ENCODE peak calls at places on chromosome 7, in eight cellular contexts. One of them, this sample, is unnamed.

GRCh38 chr7:48040944-48041664 is 5.8 kb downstream of the C7orf57 start:
- DNase-seq in AG08396: no peak
- DNase-seq in iPS DF 6.9: no peak
- DNase-seq in astrocyte of the spinal cord: no peak
- DNase-seq in IMR-90: no peak
- DNase-seq in stimulated activated CD4-positive, alpha-beta T cell treated with anti-CD3 and anti-CD28 coated beads, Interleukin-12 subunit alpha, Interleukin-12 subunit beta, amount 100 ng/mL, for 4 hours: no peak
- DNase-seq in KBM-7: no peak
- DNase-seq in T follicular helper cell: no peak
- DNase-seq in this sample: peak

GRCh38 chr7:93044147-93044810 is 73.5 kb downstream of the SAMD9 start:
- DNase-seq in AG08396: peak
- DNase-seq in stimulated activated CD4-positive, alpha-beta T cell treated with anti-CD3 and anti-CD28 coated beads, Interleukin-12 subunit alpha, Interleukin-12 subunit beta, amount 100 ng/mL, for 4 hours: no peak
- DNase-seq in T follicular helper cell: no peak
- DNase-seq in KBM-7: no peak
- DNase-seq in astrocyte of the spinal cord: peak
- DNase-seq in iPS DF 6.9: peak
- DNase-seq in IMR-90: peak
- DNase-seq in this sample: peak

GRCh38 chr7:76386691-76387260 is 22.7 kb downstream of the SSC4D start:
- DNase-seq in stimulated activated CD4-positive, alpha-beta T cell treated with anti-CD3 and anti-CD28 coated beads, Interleukin-12 subunit alpha, Interleukin-12 subunit beta, amount 100 ng/mL, for 4 hours: no peak
- DNase-seq in iPS DF 6.9: no peak
- DNase-seq in IMR-90: peak
- DNase-seq in T follicular helper cell: no peak
- DNase-seq in KBM-7: no peak
- DNase-seq in astrocyte of the spinal cord: peak
- DNase-seq in AG08396: peak
- DNase-seq in this sample: peak

GRCh38 chr7:46715579-46715978 is 794.5 kb upstream of the IGFBP3 start:
- DNase-seq in T follicular helper cell: no peak
- DNase-seq in stimulated activated CD4-positive, alpha-beta T cell treated with anti-CD3 and anti-CD28 coated beads, Interleukin-12 subunit alpha, Interleukin-12 subunit beta, amount 100 ng/mL, for 4 hours: no peak
- DNase-seq in IMR-90: no peak
- DNase-seq in iPS DF 6.9: no peak
- DNase-seq in astrocyte of the spinal cord: no peak
- DNase-seq in KBM-7: no peak
- DNase-seq in AG08396: no peak
- DNase-seq in this sample: no peak

GRCh38 chr7:50531401-50531906 is 33.8 kb downstream of the DDC start:
- DNase-seq in KBM-7: no peak
- DNase-seq in iPS DF 6.9: no peak
- DNase-seq in AG08396: no peak
- DNase-seq in IMR-90: peak
- DNase-seq in astrocyte of the spinal cord: peak
- DNase-seq in T follicular helper cell: no peak
- DNase-seq in stimulated activated CD4-positive, alpha-beta T cell treated with anti-CD3 and anti-CD28 coated beads, Interleukin-12 subunit alpha, Interleukin-12 subunit beta, amount 100 ng/mL, for 4 hours: no peak
- DNase-seq in this sample: no peak

GRCh38 chr7:260441-261281 is 29.3 kb upstream of the FOXL3 start:
- DNase-seq in stimulated activated CD4-positive, alpha-beta T cell treated with anti-CD3 and anti-CD28 coated beads, Interleukin-12 subunit alpha, Interleukin-12 subunit beta, amount 100 ng/mL, for 4 hours: no peak
- DNase-seq in T follicular helper cell: no peak
- DNase-seq in iPS DF 6.9: no peak
- DNase-seq in AG08396: no peak
- DNase-seq in KBM-7: no peak
- DNase-seq in astrocyte of the spinal cord: no peak
- DNase-seq in IMR-90: no peak
- DNase-seq in this sample: no peak

GRCh38 chr7:20200965-20201364 is 16.2 kb downstream of the MACC1 start:
- DNase-seq in iPS DF 6.9: no peak
- DNase-seq in T follicular helper cell: no peak
- DNase-seq in AG08396: no peak
- DNase-seq in astrocyte of the spinal cord: no peak
- DNase-seq in stimulated activated CD4-positive, alpha-beta T cell treated with anti-CD3 and anti-CD28 coated beads, Interleukin-12 subunit alpha, Interleukin-12 subunit beta, amount 100 ng/mL, for 4 hours: no peak
- DNase-seq in IMR-90: no peak
- DNase-seq in KBM-7: peak
- DNase-seq in this sample: no peak

GRCh38 chr7:1733206-1733907 is 63.3 kb downstream of the ELFN1 start:
- DNase-seq in iPS DF 6.9: no peak
- DNase-seq in T follicular helper cell: no peak
- DNase-seq in KBM-7: no peak
- DNase-seq in astrocyte of the spinal cord: no peak
- DNase-seq in stimulated activated CD4-positive, alpha-beta T cell treated with anti-CD3 and anti-CD28 coated beads, Interleukin-12 subunit alpha, Interleukin-12 subunit beta, amount 100 ng/mL, for 4 hours: no peak
- DNase-seq in AG08396: no peak
- DNase-seq in IMR-90: no peak
- DNase-seq in this sample: no peak

GRCh38 chr7:94043299-94043698 is 39.1 kb upstream of the BET1 start:
- DNase-seq in KBM-7: no peak
- DNase-seq in AG08396: peak
- DNase-seq in stimulated activated CD4-positive, alpha-beta T cell treated with anti-CD3 and anti-CD28 coated beads, Interleukin-12 subunit alpha, Interleukin-12 subunit beta, amount 100 ng/mL, for 4 hours: no peak
- DNase-seq in iPS DF 6.9: no peak
- DNase-seq in T follicular helper cell: no peak
- DNase-seq in IMR-90: peak
- DNase-seq in astrocyte of the spinal cord: no peak
- DNase-seq in this sample: peak